ENCODE peak calls at places on chromosome 20, in five cellular contexts. T is heart left ventricle, G is pancreas, K is dorsolateral prefrontal cortex, S is body of pancreas. D is an unnamed sample.

GRCh38 chr20:16613954-16614353 is 40.7 kb upstream of the KIF16B start:
- DNase-seq in T (no peak), S (no peak), G (no peak), K (no peak), D (no peak)

GRCh38 chr20:2314759-2315439 is 19.1 kb downstream of the TGM3 start:
- DNase-seq in K (no peak), G (peak; percentile 33), S (peak; percentile 39), T (peak; percentile 63), D (no peak)

GRCh38 chr20:44914924-44915323 is 5.1 kb downstream of the PABPC1L start:
- DNase-seq in S (no peak), T (no peak), G (no peak), K (no peak), D (no peak)

GRCh38 chr20:32521780-32522524 is 63.2 kb downstream of the NOL4L start:
- DNase-seq in K (peak; percentile 70), G (peak; percentile 62), S (peak; percentile 72), T (no peak), D (peak; percentile 68)

GRCh38 chr20:25178563-25179438 is 16.7 kb upstream of the ENTPD6 start:
- DNase-seq in T (no peak), S (peak; percentile 60), K (no peak), G (no peak), D (peak; percentile 74)

GRCh38 chr20:13229538-13229937 is 8.5 kb downstream of the ISM1 start:
- DNase-seq in G (no peak), T (no peak), S (no peak), K (no peak), D (no peak)

GRCh38 chr20:36544134-36545018 is 3.1 kb downstream of the MYL9 start:
- DNase-seq in T (peak; percentile 80), S (peak; percentile 30), G (no peak), K (no peak), D (peak; percentile 59)

GRCh38 chr20:49166534-49167449 is 21.3 kb downstream of the STAU1 start:
- DNase-seq in T (no peak), G (no peak), K (no peak), S (no peak), D (no peak)

GRCh38 chr20:3887870-3888614 is 1.1 kb upstream of the PANK2 start:
- DNase-seq in G (no peak), S (peak; percentile 23), T (peak; percentile 44), K (no peak), D (no peak)

GRCh38 chr20:42678895-42679294 is 510.8 kb downstream of the PTPRT start:
- DNase-seq in S (peak; percentile 28), K (no peak), T (no peak), G (peak; percentile 31), D (no peak)

GRCh38 chr20:1823421-1823892 is 71.8 kb upstream of the SIRPA start:
- DNase-seq in T (no peak), K (no peak), G (no peak), S (no peak), D (no peak)

GRCh38 chr20:49484180-49485140 is 2.0 kb upstream of the KCNB1 start:
- DNase-seq in G (peak; percentile 61), K (peak; percentile 86), S (peak; percentile 84), T (peak; percentile 76), D (peak; percentile 90)

GRCh38 chr20:5825136-5825719 is 75.0 kb downstream of the SHLD1 start:
- DNase-seq in S (no peak), K (no peak), T (no peak), G (no peak), D (no peak)

GRCh38 chr20:4649941-4650681 is 71.6 kb upstream of the PRND start:
- DNase-seq in S (no peak), G (no peak), K (no peak), T (no peak), D (no peak)

GRCh38 chr20:11350126-11351005 is 567.3 kb upstream of the BTBD3 start:
- DNase-seq in K (no peak), G (no peak), S (no peak), T (no peak), D (no peak)
- H3K27ac ChIP-seq in K (no peak overlapping the region), G (no peak overlapping the region), S (no peak overlapping the region), T (no peak overlapping the region), D (no peak overlapping the region)

DNA sequence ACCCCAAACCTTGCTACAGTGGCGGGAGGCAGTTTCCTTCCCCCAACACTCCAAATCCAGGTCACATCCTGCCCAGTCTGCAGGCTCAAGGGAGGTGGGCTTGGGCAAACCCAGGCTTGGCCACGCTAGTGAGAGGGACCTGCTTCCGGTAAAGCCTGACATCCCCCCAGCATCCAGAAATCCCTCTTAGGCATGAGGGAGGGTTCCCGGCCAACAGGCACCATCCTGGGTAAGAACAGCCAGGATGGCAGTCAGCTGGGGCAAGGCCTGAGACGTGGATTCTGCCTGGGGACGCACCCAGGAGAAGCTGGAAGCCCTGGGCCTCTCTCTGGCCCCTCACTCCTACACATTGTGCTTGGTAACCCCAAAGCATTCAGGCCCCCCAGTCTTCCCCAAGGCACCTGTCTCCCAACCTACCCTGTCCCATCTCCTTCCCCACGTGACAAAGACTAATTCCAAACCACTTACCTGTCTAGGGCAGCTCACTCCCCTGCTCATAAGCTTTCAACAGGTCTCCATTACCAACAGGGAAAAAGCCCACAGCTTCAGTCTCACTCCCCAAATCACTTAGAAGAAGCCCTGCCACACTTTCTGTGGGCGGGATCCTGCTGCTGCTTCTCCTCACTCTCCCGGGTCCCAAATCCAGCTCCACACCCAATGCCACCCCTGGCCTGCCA is 2.1 kb downstream of the C20orf144 start:
- DNase-seq in T (no peak), S (no peak), K (no peak), G (no peak), D (no peak)
- TF ChIP-seq CTCF in T (no peak), S (no peak), K (no peak), G (no peak), D (no peak)

GRCh38 chr20:38471987-38472512 is 593 bp upstream of the RALGAPB start:
- DNase-seq in G (no peak), K (no peak), S (no peak), T (no peak), D (no peak)

GRCh38 chr20:38473353-38473795 is 731 bp downstream of the RALGAPB start:
- DNase-seq in K (no peak), S (no peak), G (no peak), T (peak; percentile 43), D (no peak)

GRCh38 chr20:38471245-38471644 is 1.4 kb upstream of the RALGAPB start:
- DNase-seq in G (no peak), K (no peak), S (no peak), T (no peak), D (no peak)

GRCh38 chr20:38477747-38478146 is 5.1 kb downstream of the RALGAPB start:
- DNase-seq in G (no peak), T (no peak), K (no peak), S (no peak), D (no peak)

DNA sequence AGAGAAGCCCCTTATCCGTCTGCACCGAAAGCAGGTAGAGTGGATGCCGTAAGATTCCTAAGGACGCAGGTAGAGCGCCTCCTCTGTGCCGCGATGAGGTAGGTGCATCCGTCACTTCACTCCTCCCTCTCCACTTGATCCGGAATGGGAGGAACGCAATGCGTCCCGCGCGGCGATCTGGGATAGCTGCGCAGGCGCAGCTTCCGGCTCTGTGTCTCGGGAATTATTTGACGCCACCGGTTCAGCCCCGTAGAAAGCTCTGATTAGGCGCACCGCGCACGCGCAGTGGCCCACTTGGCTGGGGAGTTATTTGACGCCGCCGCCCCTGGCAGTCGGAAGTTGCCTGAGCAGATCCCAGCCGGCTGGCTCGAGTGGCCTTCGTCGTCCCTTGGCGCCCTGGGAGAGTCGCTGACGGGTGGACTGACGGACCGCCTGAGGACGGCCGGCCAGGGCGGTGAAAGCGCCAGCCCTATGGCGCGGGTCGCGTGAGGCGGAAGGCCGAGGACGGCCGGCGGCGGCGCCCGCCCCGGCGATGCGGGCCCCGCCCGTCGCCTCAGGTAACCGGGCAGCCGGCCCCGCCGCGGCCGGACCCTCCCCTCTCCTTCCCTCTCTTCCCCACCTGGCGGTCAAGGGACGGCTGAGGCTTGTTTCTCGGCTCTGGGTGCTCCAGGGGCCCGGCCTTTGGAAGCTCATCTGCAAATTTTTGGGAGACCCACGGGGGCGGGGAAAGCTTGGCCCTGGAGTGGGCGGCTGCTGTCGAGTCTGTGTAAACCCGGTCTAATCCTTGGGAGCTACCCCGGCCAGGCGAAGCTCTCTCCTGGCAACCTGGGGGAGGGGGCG is at the start of gene RALGAPB:
- DNase-seq in S (peak; percentile 99), K (peak; percentile 97), G (peak; percentile 98), T (peak; percentile 99), D (peak; percentile 99)
- H3K4me3 ChIP-seq in S (peak within 1 kb of the TSS; percentile 46), K (peak within 1 kb of the TSS; percentile 78), G (peak within 1 kb of the TSS; percentile 69), T (peak within 1 kb of the TSS; percentile 87), D (peak within 1 kb of the TSS; percentile 87)

GRCh38 chr20:41052742-41053419 is 24.3 kb downstream of the TOP1 start:
- DNase-seq in K (no peak), T (no peak), G (no peak), S (peak; percentile 16), D (no peak)
- H3K27ac ChIP-seq in K (no peak overlapping the region), T (peak overlapping the region; percentile 0), G (no peak overlapping the region), S (no peak overlapping the region), D (peak overlapping the region; percentile 69)

GRCh38 chr20:51452734-51453133 is 89.8 kb downstream of the NFATC2 start:
- DNase-seq in K (no peak), G (no peak), S (no peak), T (no peak), D (no peak)

GRCh38 chr20:51452091-51452613 is 90.4 kb downstream of the NFATC2 start:
- DNase-seq in T (no peak), S (no peak), K (no peak), G (no peak), D (no peak)

GRCh38 chr20:51450984-51451383 is 91.5 kb downstream of the NFATC2 start:
- DNase-seq in K (no peak), G (no peak), T (no peak), S (no peak), D (no peak)

GRCh38 chr20:51450221-51450712 is 92.3 kb downstream of the NFATC2 start:
- DNase-seq in G (no peak), T (no peak), K (no peak), S (no peak), D (no peak)

GRCh38 chr20:51451484-51451883 is 91.0 kb downstream of the NFATC2 start:
- DNase-seq in T (no peak), S (no peak), K (no peak), G (no peak), D (no peak)
- TF ChIP-seq CTCF in T (no peak), S (no peak), K (no peak), G (no peak), D (no peak)